ENCODE peak calls at places on chromosomes 13 and 19, in six cellular contexts. One of them, this sample, is unnamed.
A peak's percentile ranks its signal among the peaks of the same experiment; 100 is the strongest.

GRCh38 chr19:15425321-15425950 is 6.6 kb upstream of the AKAP8L start:
- DNase-seq in cardiac fibroblast: no peak
- DNase-seq in tibial nerve: no peak
- DNase-seq in OCI-LY7: no peak
- DNase-seq in heart right ventricle: no peak
- DNase-seq in stomach: no peak
- DNase-seq in this sample: no peak

GRCh38 chr19:15201374-15202023 is 704 bp upstream of the NOTCH3 start:
- DNase-seq in cardiac fibroblast: no peak
- DNase-seq in tibial nerve: no peak
- DNase-seq in OCI-LY7: no peak
- DNase-seq in heart right ventricle: no peak
- DNase-seq in stomach: no peak
- DNase-seq in this sample: no peak

GRCh38 chr13:90686438-90686837 is 661.0 kb upstream of the MIR17HG start:
- DNase-seq in cardiac fibroblast: peak; percentile 91
- DNase-seq in tibial nerve: no peak
- DNase-seq in OCI-LY7: no peak
- DNase-seq in heart right ventricle: peak; percentile 4
- DNase-seq in stomach: no peak
- DNase-seq in this sample: peak; percentile 95

GRCh38 chr13:91111476-91112190 is 235.9 kb upstream of the MIR17HG start:
- DNase-seq in cardiac fibroblast: no peak
- DNase-seq in tibial nerve: no peak
- DNase-seq in OCI-LY7: no peak
- DNase-seq in heart right ventricle: no peak
- DNase-seq in stomach: no peak
- DNase-seq in this sample: no peak

GRCh38 chr13:76773695-76774094 is 112.5 kb downstream of the KCTD12 start:
- DNase-seq in cardiac fibroblast: no peak
- DNase-seq in tibial nerve: no peak
- DNase-seq in OCI-LY7: no peak
- DNase-seq in heart right ventricle: no peak
- DNase-seq in stomach: no peak
- DNase-seq in this sample: no peak

GRCh38 chr19:15115080-15115479 is 7.9 kb downstream of the SYDE1 start:
- DNase-seq in cardiac fibroblast: peak; percentile 84
- DNase-seq in tibial nerve: peak; percentile 48
- DNase-seq in OCI-LY7: no peak
- DNase-seq in heart right ventricle: peak; percentile 89
- DNase-seq in stomach: peak; percentile 43
- DNase-seq in this sample: peak; percentile 68

GRCh38 chr13:30125422-30126073 is 181.8 kb downstream of the KATNAL1 start:
- DNase-seq in cardiac fibroblast: peak; percentile 94
- DNase-seq in tibial nerve: peak; percentile 59
- DNase-seq in OCI-LY7: no peak
- DNase-seq in heart right ventricle: no peak
- DNase-seq in stomach: peak; percentile 58
- DNase-seq in this sample: peak; percentile 96

GRCh38 chr13:74288361-74288911 is 154.2 kb upstream of the KLF12 start:
- DNase-seq in cardiac fibroblast: peak; percentile 16
- DNase-seq in tibial nerve: no peak
- DNase-seq in OCI-LY7: peak; percentile 31
- DNase-seq in heart right ventricle: peak; percentile 53
- DNase-seq in stomach: peak; percentile 33
- DNase-seq in this sample: no peak

GRCh38 chr13:27643334-27644158 is 21.9 kb downstream of the POLR1D start:
- DNase-seq in cardiac fibroblast: no peak
- DNase-seq in tibial nerve: no peak
- DNase-seq in OCI-LY7: no peak
- DNase-seq in heart right ventricle: no peak
- DNase-seq in stomach: no peak
- DNase-seq in this sample: no peak

GRCh38 chr19:41671481-41671880 is 16.6 kb downstream of the CEACAM7 start:
- DNase-seq in cardiac fibroblast: no peak
- DNase-seq in tibial nerve: no peak
- DNase-seq in OCI-LY7: no peak
- DNase-seq in heart right ventricle: no peak
- DNase-seq in stomach: no peak
- DNase-seq in this sample: no peak

GRCh38 chr13:38674208-38674607 is 12.7 kb upstream of the FREM2 start:
- DNase-seq in cardiac fibroblast: no peak
- DNase-seq in tibial nerve: no peak
- DNase-seq in OCI-LY7: no peak
- DNase-seq in heart right ventricle: no peak
- DNase-seq in stomach: no peak
- DNase-seq in this sample: no peak

GRCh38 chr19:4063369-4064072 is 3.2 kb downstream of the ZBTB7A start:
- DNase-seq in cardiac fibroblast: no peak
- DNase-seq in tibial nerve: no peak
- DNase-seq in OCI-LY7: peak; percentile 41
- DNase-seq in heart right ventricle: no peak
- DNase-seq in stomach: no peak
- DNase-seq in this sample: no peak

GRCh38 chr19:16524991-16525734 is 17.1 kb downstream of the CHERP start:
- DNase-seq in cardiac fibroblast: no peak
- DNase-seq in tibial nerve: no peak
- DNase-seq in OCI-LY7: no peak
- DNase-seq in heart right ventricle: no peak
- DNase-seq in stomach: no peak
- DNase-seq in this sample: no peak

GRCh38 chr19:31316201-31316951 is 32.9 kb downstream of the TSHZ3 start:
- DNase-seq in cardiac fibroblast: peak; percentile 76
- DNase-seq in tibial nerve: peak; percentile 49
- DNase-seq in OCI-LY7: no peak
- DNase-seq in heart right ventricle: peak; percentile 18
- DNase-seq in stomach: no peak
- DNase-seq in this sample: peak; percentile 72

GRCh38 chr19:42030605-42031004 is 36.6 kb upstream of the ATP1A3 start:
- DNase-seq in cardiac fibroblast: no peak
- DNase-seq in tibial nerve: no peak
- DNase-seq in OCI-LY7: no peak
- DNase-seq in heart right ventricle: no peak
- DNase-seq in stomach: no peak
- DNase-seq in this sample: no peak

GRCh38 chr19:10379880-10380310 is 477 bp downstream of the TYK2 start:
- DNase-seq in cardiac fibroblast: no peak
- DNase-seq in tibial nerve: no peak
- DNase-seq in OCI-LY7: no peak
- DNase-seq in heart right ventricle: no peak
- DNase-seq in stomach: no peak
- DNase-seq in this sample: no peak

GRCh38 chr13:97976551-97977375 is 23.3 kb downstream of the IPO5 start:
- DNase-seq in cardiac fibroblast: no peak
- DNase-seq in tibial nerve: peak; percentile 10
- DNase-seq in OCI-LY7: peak; percentile 8
- DNase-seq in heart right ventricle: peak; percentile 7
- DNase-seq in stomach: no peak
- DNase-seq in this sample: no peak

GRCh38 chr19:4517451-4518057 is 732 bp downstream of the PLIN4 start:
- DNase-seq in cardiac fibroblast: no peak
- DNase-seq in tibial nerve: no peak
- DNase-seq in OCI-LY7: no peak
- DNase-seq in heart right ventricle: no peak
- DNase-seq in stomach: no peak
- DNase-seq in this sample: no peak

GRCh38 chr19:47369923-47370625 is 21.0 kb downstream of the DHX34 start:
- DNase-seq in cardiac fibroblast: peak; percentile 57
- DNase-seq in tibial nerve: no peak
- DNase-seq in OCI-LY7: no peak
- DNase-seq in heart right ventricle: no peak
- DNase-seq in stomach: no peak
- DNase-seq in this sample: peak; percentile 56

DNA sequence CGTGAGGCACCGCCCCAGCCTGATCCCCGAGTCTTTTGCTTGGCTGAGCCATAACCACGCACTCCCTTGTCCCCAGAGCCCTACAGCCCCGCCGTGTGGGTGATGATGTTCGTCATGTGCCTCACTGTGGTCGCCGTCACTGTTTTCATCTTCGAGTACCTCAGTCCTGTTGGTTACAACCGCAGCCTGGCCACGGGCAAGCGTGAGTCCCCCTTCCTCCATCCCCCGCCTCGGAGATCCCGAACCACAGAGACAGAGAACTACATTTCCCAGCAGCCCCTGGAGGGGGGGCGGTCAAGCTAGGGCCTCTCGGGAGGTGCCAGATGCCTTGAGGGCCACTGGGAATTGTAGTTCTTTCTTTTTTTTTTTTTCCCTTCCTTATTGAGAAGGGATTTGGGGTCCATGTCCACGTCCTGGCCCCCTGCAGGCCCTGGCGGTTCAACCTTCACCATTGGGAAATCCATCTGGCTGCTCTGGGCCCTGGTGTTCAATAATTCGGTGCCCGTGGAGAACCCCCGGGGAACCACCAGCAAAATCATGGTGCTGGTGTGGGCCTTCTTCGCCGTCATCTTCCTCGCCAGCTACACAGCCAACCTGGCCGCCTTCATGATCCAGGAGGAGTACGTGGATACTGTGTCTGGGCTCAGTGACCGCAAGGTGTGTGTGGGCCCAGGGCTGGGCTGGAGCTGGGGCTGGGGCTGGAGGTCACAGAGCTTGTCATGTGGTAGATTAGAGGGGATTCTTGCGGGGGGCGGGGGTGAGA is 25.9 kb downstream of the GRIN2D start:
- DNase-seq in cardiac fibroblast: peak; percentile 39
- DNase-seq in tibial nerve: no peak
- DNase-seq in OCI-LY7: peak; percentile 53
- DNase-seq in heart right ventricle: no peak
- DNase-seq in stomach: peak; percentile 49
- DNase-seq in this sample: peak; percentile 36
- H3K4me3 ChIP-seq in cardiac fibroblast: no peak overlapping the region
- H3K4me3 ChIP-seq in tibial nerve: no peak overlapping the region
- H3K4me3 ChIP-seq in OCI-LY7: no peak overlapping the region
- H3K4me3 ChIP-seq in heart right ventricle: no peak overlapping the region
- H3K4me3 ChIP-seq in stomach: no peak overlapping the region
- H3K4me3 ChIP-seq in this sample: no peak overlapping the region

GRCh38 chr13:109401307-109401706 is 385.1 kb downstream of the IRS2 start:
- DNase-seq in cardiac fibroblast: no peak
- DNase-seq in tibial nerve: no peak
- DNase-seq in OCI-LY7: no peak
- DNase-seq in heart right ventricle: no peak
- DNase-seq in stomach: no peak
- DNase-seq in this sample: no peak

GRCh38 chr13:109400625-109401257 is 385.6 kb downstream of the IRS2 start:
- DNase-seq in cardiac fibroblast: no peak
- DNase-seq in tibial nerve: no peak
- DNase-seq in OCI-LY7: no peak
- DNase-seq in heart right ventricle: no peak
- DNase-seq in stomach: peak; percentile 67
- DNase-seq in this sample: no peak

GRCh38 chr13:109401891-109402290 is 384.5 kb downstream of the IRS2 start:
- DNase-seq in cardiac fibroblast: no peak
- DNase-seq in tibial nerve: no peak
- DNase-seq in OCI-LY7: no peak
- DNase-seq in heart right ventricle: no peak
- DNase-seq in stomach: no peak
- DNase-seq in this sample: no peak

GRCh38 chr13:109400192-109400591 is 386.2 kb downstream of the IRS2 start:
- DNase-seq in cardiac fibroblast: peak; percentile 31
- DNase-seq in tibial nerve: no peak
- DNase-seq in OCI-LY7: no peak
- DNase-seq in heart right ventricle: no peak
- DNase-seq in stomach: peak; percentile 68
- DNase-seq in this sample: peak; percentile 18

GRCh38 chr13:109402976-109403375 is 383.4 kb downstream of the IRS2 start:
- DNase-seq in cardiac fibroblast: no peak
- DNase-seq in tibial nerve: no peak
- DNase-seq in OCI-LY7: no peak
- DNase-seq in heart right ventricle: no peak
- DNase-seq in stomach: no peak
- DNase-seq in this sample: no peak
- TF ChIP-seq CTCF in cardiac fibroblast: no peak
- TF ChIP-seq CTCF in tibial nerve: no peak
- TF ChIP-seq CTCF in OCI-LY7: no peak
- TF ChIP-seq CTCF in heart right ventricle: no peak
- TF ChIP-seq CTCF in stomach: no peak
- TF ChIP-seq CTCF in this sample: no peak

DNA sequence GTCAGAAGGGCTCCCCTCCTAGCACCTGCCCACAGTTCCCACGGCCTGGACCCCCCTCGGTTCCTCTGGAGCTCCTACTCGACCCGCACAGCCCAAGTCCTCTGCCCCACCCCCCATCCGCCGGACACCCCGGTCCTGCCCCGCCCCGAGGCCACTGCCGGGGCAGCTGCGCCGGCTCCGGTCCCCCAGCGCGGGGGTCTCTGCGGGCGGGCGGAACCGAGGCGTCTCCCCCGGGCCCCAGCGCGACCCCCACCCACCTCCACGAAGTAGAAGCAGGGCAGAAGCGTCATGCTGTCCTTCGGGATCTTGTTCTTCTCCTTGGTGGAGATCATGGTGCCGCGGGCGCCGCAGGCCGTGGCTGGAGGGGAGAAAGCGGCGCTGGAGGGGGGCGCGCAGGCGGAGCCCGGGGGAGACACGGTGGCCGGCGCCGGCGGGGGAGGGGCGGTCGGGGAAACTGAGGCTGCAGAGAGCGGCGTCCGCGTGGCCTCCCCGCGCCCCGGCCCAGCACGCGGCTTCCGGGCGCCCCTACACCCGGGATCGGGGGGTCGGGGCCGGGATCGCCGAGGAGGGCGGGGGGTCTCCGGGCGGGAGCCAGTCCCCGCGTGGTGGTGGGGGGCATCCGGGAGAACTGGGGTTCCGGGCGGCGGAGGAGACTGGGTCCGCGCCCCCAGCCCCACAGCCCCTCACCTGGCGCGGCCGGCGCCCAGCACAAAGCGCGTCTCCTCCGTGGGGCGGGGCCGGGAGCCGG is at the start of gene PLPPR3:
- DNase-seq in cardiac fibroblast: no peak
- DNase-seq in tibial nerve: no peak
- DNase-seq in OCI-LY7: no peak
- DNase-seq in heart right ventricle: no peak
- DNase-seq in stomach: no peak
- DNase-seq in this sample: no peak
- H3K4me3 ChIP-seq in cardiac fibroblast: peak within 1 kb of the TSS; percentile 26
- H3K4me3 ChIP-seq in tibial nerve: no peak within 1 kb of the TSS
- H3K4me3 ChIP-seq in OCI-LY7: no peak within 1 kb of the TSS
- H3K4me3 ChIP-seq in heart right ventricle: peak within 1 kb of the TSS; percentile 44
- H3K4me3 ChIP-seq in stomach: peak within 1 kb of the TSS; percentile 44
- H3K4me3 ChIP-seq in this sample: peak within 1 kb of the TSS; percentile 24

DNA sequence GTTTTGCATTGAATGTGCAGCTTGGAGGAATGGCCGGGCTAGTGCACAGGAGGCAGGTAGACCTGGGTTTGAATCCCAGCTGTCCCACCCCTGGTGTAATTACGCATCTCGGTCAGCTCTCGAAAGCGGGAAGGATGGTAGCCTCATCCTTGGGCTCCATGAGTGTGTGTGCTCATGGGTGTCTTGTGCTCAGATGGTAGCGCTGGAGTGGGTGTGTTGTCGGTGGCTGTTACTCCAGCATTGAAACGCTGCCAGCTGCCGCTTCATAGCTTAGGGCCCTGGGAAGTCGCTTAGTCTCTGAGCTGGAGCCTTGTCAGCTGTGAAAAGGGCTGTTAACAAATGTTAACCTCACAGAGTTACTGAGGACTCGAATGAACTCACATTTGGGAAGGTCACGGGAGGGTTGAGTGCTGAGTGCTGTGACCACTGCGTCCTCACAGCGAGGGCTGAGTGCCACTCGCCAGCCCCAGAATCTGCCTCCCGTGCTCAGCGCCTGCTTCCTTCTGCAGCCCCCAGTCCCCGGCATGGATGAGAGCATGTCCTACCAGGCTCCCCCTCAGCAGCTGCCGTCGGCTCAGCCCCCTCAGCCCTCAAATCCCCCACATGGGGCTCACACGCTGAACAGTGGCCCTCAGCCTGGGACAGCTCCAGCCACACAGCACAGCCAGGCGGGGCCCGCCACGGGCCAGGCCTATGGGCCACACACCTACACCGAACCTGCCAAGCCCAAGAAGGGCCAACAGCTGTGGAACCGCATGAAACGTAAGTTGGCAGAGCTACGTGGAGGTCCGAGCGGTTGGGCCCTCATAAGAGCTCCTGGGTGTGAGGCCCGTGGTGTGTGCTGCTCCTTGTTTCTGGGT is 5.2 kb downstream of the LENG8 start:
- DNase-seq in cardiac fibroblast: no peak
- DNase-seq in tibial nerve: no peak
- DNase-seq in OCI-LY7: no peak
- DNase-seq in heart right ventricle: no peak
- DNase-seq in stomach: no peak
- DNase-seq in this sample: no peak
- TF ChIP-seq CTCF in cardiac fibroblast: no peak
- TF ChIP-seq CTCF in tibial nerve: no peak
- TF ChIP-seq CTCF in OCI-LY7: no peak
- TF ChIP-seq CTCF in heart right ventricle: no peak
- TF ChIP-seq CTCF in stomach: no peak
- TF ChIP-seq CTCF in this sample: no peak

This sample was measured in fibroblast of pulmonary artery.